ENCODE peak calls at places on chromosome 20, in eight cellular contexts. O is NCI-H1105; G is activated effector memory CD4-positive, alpha-beta T cell treated with anti-CD3 and anti-CD28 coated beads, Interleukin-2, amount 50 U/mL, for 16 hours; H is hepatic stellate cell; L is sigmoid colon; R is EH; F is stimulated activated CD4-positive, alpha-beta T cell treated with anti-CD3 and anti-CD28 coated beads, TNF-alpha, amount 100 ng/mL, for 48 hours; M is pancreas. J is an unnamed sample.

GRCh38 chr20:63449025-63449424 is 23.4 kb downstream of the KCNQ2 start:
- DNase-seq in O (no peak), M (no peak), H (no peak), L (no peak), F (no peak), G (no peak), R (no peak), J (no peak)

GRCh38 chr20:41443667-41444066 is 77.0 kb upstream of the EMILIN3 start:
- DNase-seq in L (no peak), M (no peak), O (no peak), G (no peak), R (no peak), F (no peak), H (no peak), J (no peak)

GRCh38 chr20:48983423-48984400 is 62.2 kb downstream of the ARFGEF2 start:
- DNase-seq in M (peak), L (no peak), G (no peak), R (peak), F (no peak), O (no peak), H (peak), J (no peak)

GRCh38 chr20:35329435-35330139 is 37.4 kb upstream of the FAM83C start:
- DNase-seq in G (peak), L (no peak), F (peak), R (peak), O (peak), M (no peak), H (no peak), J (peak)

GRCh38 chr20:38727602-38728236 is 3.4 kb downstream of the SLC32A1 start:
- DNase-seq in G (no peak), O (no peak), M (no peak), F (no peak), L (no peak), R (no peak), H (no peak), J (no peak)

GRCh38 chr20:31751126-31751525 is 12.0 kb downstream of the TPX2 start:
- DNase-seq in M (no peak), H (peak), R (peak), F (no peak), L (no peak), G (no peak), O (no peak), J (no peak)

GRCh38 chr20:11772226-11772730 is 145.4 kb upstream of the BTBD3 start:
- DNase-seq in M (no peak), O (no peak), R (no peak), L (no peak), F (no peak), H (no peak), G (no peak), J (no peak)

GRCh38 chr20:38937978-38938473 is 11.8 kb downstream of the FAM83D start:
- DNase-seq in M (no peak), F (no peak), H (no peak), L (peak), R (no peak), G (no peak), O (no peak), J (no peak)

GRCh38 chr20:63696311-63696627 is 183 bp upstream of the TNFRSF6B start:
- DNase-seq in H (no peak), R (no peak), O (no peak), G (no peak), L (peak), F (no peak), M (no peak), J (no peak)

GRCh38 chr20:48448601-48449384 is 379.0 kb downstream of the PREX1 start:
- DNase-seq in F (no peak), M (no peak), O (no peak), H (no peak), L (no peak), G (no peak), R (peak), J (no peak)

GRCh38 chr20:38674178-38675133 is 49.8 kb upstream of the SLC32A1 start:
- DNase-seq in F (peak), O (no peak), M (peak), H (peak), G (peak), R (peak), L (no peak), J (peak)

GRCh38 chr20:57680934-57681914 is 28.6 kb downstream of the PMEPA1 start:
- DNase-seq in R (no peak), G (no peak), O (no peak), L (no peak), F (no peak), H (no peak), M (no peak), J (no peak)

GRCh38 chr20:35171438-35171752 is 477 bp upstream of the PROCR start:
- DNase-seq in G (no peak), R (no peak), L (no peak), F (no peak), M (no peak), O (no peak), H (no peak), J (no peak)

GRCh38 chr20:45934046-45934586 is 367 bp upstream of the PCIF1 start:
- DNase-seq in H (no peak), F (no peak), L (peak), M (peak), G (no peak), R (peak), O (peak), J (peak)

GRCh38 chr20:43936371-43936770 is 21.7 kb downstream of the TOX2 start:
- DNase-seq in O (no peak), G (no peak), M (no peak), L (no peak), H (no peak), F (no peak), R (peak), J (no peak)

GRCh38 chr20:57767456-57767855 is 57.6 kb upstream of the PMEPA1 start:
- DNase-seq in G (no peak), R (no peak), H (no peak), O (no peak), M (no peak), L (no peak), F (no peak), J (no peak)

GRCh38 chr20:9516658-9516987 is 2.2 kb downstream of the LAMP5 start:
- DNase-seq in H (no peak), O (no peak), M (no peak), R (no peak), F (no peak), L (no peak), G (no peak), J (no peak)

GRCh38 chr20:31811198-31811597 is 8.0 kb upstream of the MYLK2 start:
- DNase-seq in O (no peak), H (no peak), F (no peak), R (no peak), M (no peak), G (peak), L (no peak), J (no peak)

GRCh38 chr20:44736170-44737021 is 9.3 kb upstream of the KCNK15 start:
- DNase-seq in M (peak), H (peak), G (no peak), F (no peak), O (peak), R (peak), L (peak), J (peak)

GRCh38 chr20:32204485-32205115 is 2.9 kb downstream of the PLAGL2 start:
- DNase-seq in L (no peak), H (no peak), O (no peak), R (no peak), F (no peak), M (no peak), G (no peak), J (no peak)

GRCh38 chr20:38874460-38875169 is 51.6 kb upstream of the FAM83D start:
- DNase-seq in H (no peak), O (no peak), G (peak), M (no peak), L (no peak), F (no peak), R (no peak), J (peak)

GRCh38 chr20:53512076-53512475 is 81.6 kb downstream of the ZNF217 start:
- DNase-seq in O (no peak), F (no peak), H (no peak), M (no peak), R (no peak), L (no peak), G (no peak), J (no peak)

GRCh38 chr20:9498322-9498721 is 16.1 kb upstream of the LAMP5 start:
- DNase-seq in H (no peak), M (no peak), R (peak), O (no peak), L (no peak), F (no peak), G (no peak), J (no peak)

GRCh38 chr20:61308171-61308795 is 56.2 kb downstream of the CDH4 start:
- DNase-seq in H (no peak), M (no peak), L (no peak), O (no peak), G (no peak), R (no peak), F (no peak), J (no peak)

GRCh38 chr20:64161595-64162238 is 2.5 kb upstream of the MYT1 start:
- DNase-seq in H (no peak), F (no peak), M (peak), R (peak), O (no peak), G (peak), L (no peak), J (no peak)

GRCh38 chr20:45946149-45946970 is 11.9 kb downstream of the PCIF1 start:
- DNase-seq in O (no peak), M (peak), F (no peak), L (peak), R (peak), H (no peak), G (peak), J (no peak)

GRCh38 chr20:16803965-16804792 is 56.0 kb downstream of the OTOR start:
- DNase-seq in L (peak), H (peak), O (peak), M (peak), F (no peak), R (peak), G (peak), J (peak)

GRCh38 chr20:4151991-4152695 is 136.8 kb upstream of the RNF24 start:
- DNase-seq in L (peak), F (no peak), G (no peak), O (no peak), R (peak), H (peak), M (no peak), J (no peak)

GRCh38 chr20:35307666-35308653 is 15.7 kb upstream of the FAM83C start:
- DNase-seq in H (peak), G (no peak), F (no peak), R (peak), L (peak), O (peak), M (peak), J (peak)

GRCh38 chr20:23334111-23334510 is 16.5 kb upstream of the NXT1 start:
- DNase-seq in G (no peak), F (no peak), M (no peak), O (no peak), H (no peak), L (no peak), R (no peak), J (no peak)

GRCh38 chr20:1334761-1335160 is 5.8 kb upstream of the SDCBP2 start:
- DNase-seq in H (no peak), R (no peak), M (no peak), F (no peak), G (no peak), O (no peak), L (no peak), J (no peak)

GRCh38 chr20:4961746-4962145 is 39.6 kb downstream of the SLC23A2 start:
- DNase-seq in G (no peak), L (no peak), O (no peak), F (no peak), H (no peak), R (peak), M (no peak), J (no peak)

GRCh38 chr20:57289401-57290177 is 23.1 kb upstream of the BMP7 start:
- DNase-seq in M (no peak), R (no peak), F (no peak), H (no peak), L (no peak), G (no peak), O (no peak), J (no peak)

GRCh38 chr20:36132802-36133211 is 21.7 kb upstream of the EPB41L1 start:
- DNase-seq in O (no peak), G (no peak), M (no peak), R (no peak), H (no peak), L (no peak), F (no peak), J (no peak)

GRCh38 chr20:60046011-60046413 is 87.8 kb downstream of the CDH26 start:
- DNase-seq in F (no peak), G (no peak), L (no peak), H (no peak), R (peak), O (no peak), M (no peak), J (no peak)

GRCh38 chr20:18811186-18811585 is 2.4 kb upstream of the SCP2D1 start:
- DNase-seq in O (no peak), L (no peak), H (no peak), G (no peak), R (no peak), M (no peak), F (no peak), J (no peak)

GRCh38 chr20:48697845-48698491 is 129.8 kb downstream of the PREX1 start:
- DNase-seq in G (no peak), O (peak), H (peak), F (no peak), M (peak), L (peak), R (peak), J (peak)

J was measured in NCI-H2171 treated with DMSO at 0.1 percent for 48 hours.